ENCODE peak calls at places on chromosomes 5 and 9, in eight cellular contexts. W is HCT116; A is choroid plexus epithelial cell; C is CD4-positive, alpha-beta T cell; M is ascending aorta; X is gastrocnemius medialis; E is HFFc6; J is breast epithelium. F is an unnamed sample.

GRCh38 chr9:70747335-70747734 is 332.9 kb upstream of the KLF9 start:
- DNase-seq in W (no peak), A (peak), C (no peak), M (no peak), X (no peak), E (peak), J (no peak), F (no peak)

GRCh38 chr5:26700759-26701384 is 337.5 kb downstream of the CDH9 start:
- DNase-seq in W (no peak), A (peak), C (no peak), M (no peak), X (no peak), E (peak), J (no peak), F (peak)

GRCh38 chr9:35910613-35911488 is 1.6 kb downstream of the SPAAR start:
- DNase-seq in W (peak), A (peak), C (peak), M (no peak), X (no peak), E (peak), J (no peak), F (no peak)

GRCh38 chr9:129175515-129175824 is 2.6 kb downstream of the IER5L start:
- DNase-seq in W (peak), A (no peak), C (no peak), M (no peak), X (no peak), E (no peak), J (no peak), F (no peak)

GRCh38 chr9:98538626-98539031 is 170.1 kb downstream of the GABBR2 start:
- DNase-seq in W (no peak), A (no peak), C (no peak), M (no peak), X (no peak), E (no peak), J (peak), F (no peak)

GRCh38 chr9:15416880-15417279 is 5.8 kb upstream of the SNAPC3 start:
- DNase-seq in W (no peak), A (peak), C (no peak), M (no peak), X (no peak), E (peak), J (no peak), F (no peak)

GRCh38 chr5:62779010-62779422 is 200.4 kb downstream of the LRRC70 start:
- DNase-seq in W (peak), A (peak), C (no peak), M (no peak), X (no peak), E (peak), J (no peak), F (peak)

GRCh38 chr9:36798350-36799065 is 225.8 kb downstream of the MELK start:
- DNase-seq in W (no peak), A (no peak), C (no peak), M (no peak), X (no peak), E (no peak), J (no peak), F (no peak)

GRCh38 chr5:50564079-50564478 is 102.4 kb upstream of the PARP8 start:
- DNase-seq in W (no peak), A (no peak), C (no peak), M (no peak), X (no peak), E (no peak), J (no peak), F (no peak)

GRCh38 chr5:82421119-82421518 is 143.0 kb upstream of the RPS23 start:
- DNase-seq in W (peak), A (peak), C (no peak), M (no peak), X (no peak), E (peak), J (no peak), F (no peak)

GRCh38 chr9:138049085-138049778 is 171.7 kb downstream of the CACNA1B start:
- DNase-seq in W (no peak), A (no peak), C (no peak), M (peak), X (peak), E (no peak), J (peak), F (no peak)

GRCh38 chr5:67291671-67292070 is 95.1 kb upstream of the CD180 start:
- DNase-seq in W (no peak), A (no peak), C (no peak), M (no peak), X (no peak), E (no peak), J (no peak), F (no peak)

GRCh38 chr9:112203536-112203935 is 28.4 kb upstream of the SUSD1 start:
- DNase-seq in W (no peak), A (peak), C (no peak), M (no peak), X (no peak), E (peak), J (no peak), F (no peak)

GRCh38 chr9:82148849-82149544 is 160.4 kb downstream of the SPATA31D1 start:
- DNase-seq in W (no peak), A (peak), C (no peak), M (no peak), X (no peak), E (peak), J (no peak), F (no peak)

GRCh38 chr9:120914410-120914809 is 12.2 kb downstream of the TRAF1 start:
- DNase-seq in W (no peak), A (no peak), C (no peak), M (peak), X (no peak), E (no peak), J (no peak), F (no peak)

GRCh38 chr9:129436751-129437625 is 183.9 kb downstream of the C9orf50 start:
- DNase-seq in W (no peak), A (peak), C (peak), M (peak), X (no peak), E (no peak), J (peak), F (no peak)

GRCh38 chr5:88671408-88671807 is 211.6 kb downstream of the MEF2C start:
- DNase-seq in W (no peak), A (no peak), C (no peak), M (no peak), X (no peak), E (no peak), J (no peak), F (no peak)

GRCh38 chr5:77679791-77680190 is 41.3 kb upstream of the OTP start:
- DNase-seq in W (no peak), A (peak), C (no peak), M (no peak), X (no peak), E (peak), J (no peak), F (no peak)

GRCh38 chr5:65334077-65334476 is 147.6 kb downstream of the ADAMTS6 start:
- DNase-seq in W (no peak), A (no peak), C (no peak), M (no peak), X (no peak), E (no peak), J (no peak), F (no peak)

GRCh38 chr5:41763096-41763495 is 107.1 kb downstream of the OXCT1 start:
- DNase-seq in W (no peak), A (peak), C (no peak), M (no peak), X (no peak), E (peak), J (no peak), F (no peak)

GRCh38 chr5:68433921-68434879 is 218.6 kb downstream of the PIK3R1 start:
- DNase-seq in W (peak), A (peak), C (peak), M (peak), X (peak), E (peak), J (peak), F (no peak)

GRCh38 chr9:34072868-34073590 is 24.3 kb upstream of the UBAP2 start:
- DNase-seq in W (no peak), A (peak), C (no peak), M (no peak), X (peak), E (peak), J (no peak), F (no peak)

GRCh38 chr9:97985058-97985861 is 2.1 kb downstream of the ANP32B start:
- DNase-seq in W (no peak), A (peak), C (peak), M (no peak), X (peak), E (no peak), J (no peak), F (peak)

GRCh38 chr9:82418334-82418733 is 429.8 kb downstream of the SPATA31D1 start:
- DNase-seq in W (no peak), A (peak), C (no peak), M (no peak), X (no peak), E (no peak), J (no peak), F (no peak)

GRCh38 chr9:133377721-133378216 is 1.6 kb downstream of the STKLD1 start:
- DNase-seq in W (no peak), A (peak), C (no peak), M (no peak), X (no peak), E (peak), J (no peak), F (no peak)

GRCh38 chr9:91900057-91900816 is 49.8 kb downstream of the ROR2 start:
- DNase-seq in W (no peak), A (peak), C (no peak), M (no peak), X (no peak), E (no peak), J (no peak), F (no peak)

GRCh38 chr9:15961217-15961616 is 408.4 kb downstream of the CCDC171 start:
- DNase-seq in W (no peak), A (peak), C (no peak), M (no peak), X (no peak), E (no peak), J (no peak), F (no peak)

GRCh38 chr9:17863213-17863883 is 284.5 kb downstream of the SH3GL2 start:
- DNase-seq in W (no peak), A (no peak), C (no peak), M (no peak), X (no peak), E (no peak), J (no peak), F (no peak)

GRCh38 chr5:154375331-154376008 is 70.3 kb upstream of the SAP30L start:
- DNase-seq in W (no peak), A (peak), C (no peak), M (no peak), X (no peak), E (no peak), J (no peak), F (no peak)

GRCh38 chr9:104843644-104844226 is 79.8 kb downstream of the NIPSNAP3B start:
- DNase-seq in W (no peak), A (no peak), C (no peak), M (no peak), X (no peak), E (no peak), J (no peak), F (no peak)

GRCh38 chr9:88143944-88144343 is 5.7 kb upstream of the SPATA31C2 start:
- DNase-seq in W (no peak), A (no peak), C (no peak), M (no peak), X (no peak), E (peak), J (no peak), F (no peak)

GRCh38 chr9:86801246-86801645 is 146.1 kb downstream of the GAS1 start:
- DNase-seq in W (no peak), A (no peak), C (no peak), M (no peak), X (no peak), E (no peak), J (no peak), F (no peak)

GRCh38 chr5:157371655-157372471 is 88.2 kb upstream of the NIPAL4 start:
- DNase-seq in W (no peak), A (peak), C (no peak), M (no peak), X (no peak), E (peak), J (no peak), F (no peak)

GRCh38 chr5:130136300-130136699 is 232.0 kb downstream of the CHSY3 start:
- DNase-seq in W (no peak), A (no peak), C (no peak), M (no peak), X (no peak), E (no peak), J (no peak), F (no peak)

GRCh38 chr5:34586117-34586885 is 69.8 kb upstream of the RAI14 start:
- DNase-seq in W (no peak), A (peak), C (no peak), M (no peak), X (no peak), E (peak), J (no peak), F (no peak)

GRCh38 chr5:34626036-34626435 is 30.1 kb upstream of the RAI14 start:
- DNase-seq in W (no peak), A (peak), C (no peak), M (no peak), X (no peak), E (peak), J (no peak), F (no peak)

GRCh38 chr5:143033535-143034260 is 263.5 kb downstream of the ARHGAP26 start:
- DNase-seq in W (peak), A (peak), C (no peak), M (no peak), X (no peak), E (peak), J (no peak), F (no peak)

GRCh38 chr9:131111186-131111853 is 14.1 kb upstream of the NUP214 start:
- DNase-seq in W (no peak), A (no peak), C (no peak), M (no peak), X (no peak), E (peak), J (no peak), F (no peak)

GRCh38 chr9:21995652-21996275 is 1.2 kb downstream of the CDKN2B-AS1 start:
- DNase-seq in W (no peak), A (peak), C (no peak), M (peak), X (no peak), E (no peak), J (no peak), F (no peak)
- TF ChIP-seq CTCF in W (peak), A (peak), C (no peak), M (peak), X (no peak), E (peak), J (no peak), F (peak)

GRCh38 chr5:127906562-127907204 is 176.9 kb upstream of the SLC12A2 start:
- DNase-seq in W (no peak), A (no peak), C (no peak), M (no peak), X (no peak), E (no peak), J (no peak), F (no peak)
- TF ChIP-seq CTCF in W (no peak), A (no peak), C (no peak), M (no peak), X (no peak), E (no peak), J (no peak), F (no peak)

DNA sequence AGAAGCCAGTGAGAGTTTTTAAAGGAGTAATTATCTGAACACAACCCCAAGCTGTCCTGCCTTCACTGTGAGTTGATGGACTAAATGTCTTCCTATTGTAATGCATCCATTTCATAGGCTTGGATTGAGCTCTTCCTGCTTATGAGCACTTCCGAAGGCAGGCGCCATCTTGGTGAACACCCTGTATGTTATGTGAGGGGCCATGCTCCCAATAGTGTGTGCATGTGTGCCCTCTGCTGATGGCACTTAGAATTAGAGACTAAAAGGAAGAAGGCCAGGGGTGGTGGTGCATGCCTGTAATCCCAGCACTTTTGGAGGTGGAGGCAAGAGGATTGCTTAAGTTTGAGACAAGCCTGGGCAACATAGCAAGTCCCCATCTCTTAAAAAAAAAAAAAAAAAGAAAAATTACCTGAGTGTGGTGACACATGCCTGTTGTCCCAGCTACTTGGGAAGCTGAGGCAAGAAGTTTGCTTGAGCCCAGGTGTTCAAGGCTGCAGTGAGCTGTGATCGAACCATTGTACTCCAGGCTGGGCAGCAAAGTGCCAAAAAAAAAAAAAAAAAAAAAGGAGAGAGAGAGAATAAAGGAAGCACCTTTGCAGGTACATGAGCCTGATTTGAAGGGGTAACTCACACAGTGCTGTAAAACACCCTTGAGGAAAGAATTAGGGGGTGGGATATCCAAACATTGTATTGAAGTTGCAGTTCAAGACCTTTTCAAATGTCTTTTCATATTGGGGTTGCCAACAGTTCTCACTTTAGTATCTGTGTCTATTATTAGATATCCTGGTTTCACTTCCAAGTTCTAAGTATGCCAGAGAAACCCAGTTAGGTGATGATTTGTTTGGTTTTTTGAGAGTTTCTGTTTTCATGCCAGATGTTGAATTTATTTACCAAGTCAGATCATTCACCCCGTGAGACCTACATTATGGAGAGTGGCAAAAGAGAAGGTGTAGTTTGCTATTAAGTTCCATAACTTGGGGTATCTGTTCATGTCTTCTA is 64.8 kb downstream of the C9orf152 start:
- DNase-seq in W (no peak), A (peak), C (no peak), M (no peak), X (no peak), E (no peak), J (no peak), F (no peak)
- TF ChIP-seq CTCF in W (no peak), A (peak), C (no peak), M (no peak), X (no peak), E (peak), J (no peak), F (no peak)

DNA sequence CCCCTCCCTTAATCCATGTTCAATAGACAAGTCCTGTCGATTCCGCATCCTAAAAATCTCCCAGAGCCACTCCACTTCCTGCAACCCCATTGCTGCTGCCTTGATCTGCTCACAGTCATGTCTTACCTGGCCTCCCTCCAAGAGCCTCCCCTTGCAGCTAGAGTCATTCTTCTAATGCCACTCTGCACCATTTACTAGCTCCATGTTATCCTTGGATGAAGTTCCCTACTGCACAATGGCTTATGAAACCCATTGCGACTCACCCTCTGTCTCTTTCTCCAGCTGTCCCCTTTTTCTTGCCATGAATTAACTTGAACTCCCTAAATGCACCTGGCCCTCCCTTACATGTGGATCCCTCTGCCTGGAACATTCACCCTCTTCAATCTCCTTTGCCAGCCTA is 39.5 kb downstream of the MEGF10 start:
- DNase-seq in W (no peak), A (no peak), C (no peak), M (no peak), X (no peak), E (no peak), J (no peak), F (no peak)
- TF ChIP-seq CTCF in W (no peak), A (no peak), C (no peak), M (no peak), X (no peak), E (no peak), J (no peak), F (no peak)

GRCh38 chr5:150065886-150066285 is 20.5 kb downstream of the CSF1R start:
- DNase-seq in W (no peak), A (no peak), C (no peak), M (peak), X (peak), E (peak), J (no peak), F (no peak)

GRCh38 chr5:150066901-150067396 is 19.4 kb downstream of the CSF1R start:
- DNase-seq in W (no peak), A (peak), C (no peak), M (no peak), X (peak), E (peak), J (no peak), F (no peak)

GRCh38 chr5:150066436-150066835 is 19.9 kb downstream of the CSF1R start:
- DNase-seq in W (no peak), A (no peak), C (no peak), M (no peak), X (peak), E (no peak), J (no peak), F (no peak)

GRCh38 chr5:150064681-150065220 is 21.6 kb downstream of the CSF1R start:
- DNase-seq in W (no peak), A (no peak), C (no peak), M (no peak), X (no peak), E (no peak), J (no peak), F (no peak)

GRCh38 chr5:150065346-150065745 is 21.0 kb downstream of the CSF1R start:
- DNase-seq in W (no peak), A (peak), C (no peak), M (peak), X (no peak), E (peak), J (no peak), F (no peak)
- TF ChIP-seq CTCF in W (no peak), A (no peak), C (no peak), M (no peak), X (no peak), E (peak), J (no peak), F (no peak)

GRCh38 chr9:29555452-29555851 is 1982.2 kb upstream of the C9orf72 start:
- DNase-seq in W (no peak), A (peak), C (no peak), M (no peak), X (no peak), E (no peak), J (no peak), F (no peak)
- TF ChIP-seq CTCF in W (no peak), A (no peak), C (no peak), M (no peak), X (no peak), E (no peak), J (no peak), F (no peak)

DNA sequence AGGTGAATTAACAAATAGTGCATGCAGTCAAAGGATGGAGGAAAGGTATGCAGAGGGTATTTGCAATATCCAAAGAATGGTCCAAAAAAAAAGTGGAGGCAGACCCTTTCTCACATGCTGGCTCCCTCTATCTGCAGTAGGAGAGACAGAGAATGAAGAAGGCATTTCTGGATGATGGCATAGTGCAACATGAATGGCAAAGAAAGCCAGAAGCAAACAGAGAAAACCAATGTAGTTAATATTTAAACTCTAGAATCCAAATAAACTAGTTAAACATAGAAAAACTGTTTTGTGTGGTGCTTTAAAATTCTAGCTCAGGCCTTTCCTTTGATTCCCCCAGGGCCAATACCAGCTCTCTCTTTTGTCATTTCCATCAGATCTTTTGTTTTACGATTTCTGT is 403.1 kb upstream of the WWC1 start:
- DNase-seq in W (no peak), A (no peak), C (no peak), M (no peak), X (no peak), E (no peak), J (no peak), F (no peak)
- TF ChIP-seq CTCF in W (no peak), A (peak), C (no peak), M (no peak), X (no peak), E (peak), J (no peak), F (no peak)

F was measured in neural crest cell.